ENCODE peak calls at places on chromosomes 13 and 19, in seven cellular contexts. W is neuronal stem cell, G is mesendoderm, J is H9, N is IMR-90, V is trophoblast cell, P is H1. R is an unnamed sample.

GRCh38 chr19:48444933-48445194 is 919 bp upstream of the GRWD1 start:
- DNase-seq in W (no peak), G (no peak), J (no peak), N (no peak), V (no peak), P (no peak), R (peak)

GRCh38 chr13:30305456-30305855 is 1.9 kb downstream of the KATNAL1 start:
- DNase-seq in W (no peak), G (no peak), J (no peak), N (no peak), V (no peak), P (no peak), R (no peak)

GRCh38 chr13:77579971-77580370 is 44.5 kb downstream of the SCEL start:
- DNase-seq in W (no peak), G (no peak), J (no peak), N (no peak), V (no peak), P (no peak), R (no peak)

GRCh38 chr13:95154441-95154886 is 146.8 kb downstream of the ABCC4 start:
- DNase-seq in W (no peak), G (no peak), J (no peak), N (no peak), V (no peak), P (no peak), R (no peak)

GRCh38 chr19:50496189-50497029 is 14.6 kb downstream of the JOSD2 start:
- DNase-seq in W (no peak), G (peak), J (peak), N (no peak), V (no peak), P (no peak), R (no peak)

GRCh38 chr13:44244288-44244687 is 129.3 kb upstream of the SERP2 start:
- DNase-seq in W (no peak), G (no peak), J (no peak), N (peak), V (peak), P (no peak), R (peak)

GRCh38 chr13:99542788-99543406 is 41.6 kb downstream of the TM9SF2 start:
- DNase-seq in W (no peak), G (no peak), J (no peak), N (no peak), V (no peak), P (no peak), R (no peak)

GRCh38 chr19:10408511-10409291 is 5.4 kb upstream of the CDC37 start:
- DNase-seq in W (no peak), G (no peak), J (no peak), N (no peak), V (no peak), P (no peak), R (no peak)

GRCh38 chr19:10107254-10107653 is 1.1 kb downstream of the PPAN start:
- DNase-seq in W (no peak), G (no peak), J (no peak), N (no peak), V (no peak), P (no peak), R (no peak)

GRCh38 chr13:21013682-21014038 is 47.7 kb downstream of the LATS2 start:
- DNase-seq in W (no peak), G (no peak), J (no peak), N (no peak), V (no peak), P (no peak), R (no peak)

GRCh38 chr13:50244913-50245574 is 229.8 kb downstream of the KCNRG start:
- DNase-seq in W (no peak), G (peak), J (no peak), N (peak), V (no peak), P (no peak), R (peak)

GRCh38 chr19:633068-633785 is at the start of gene POLRMT:
- DNase-seq in W (peak), G (peak), J (peak), N (peak), V (peak), P (peak), R (peak)

GRCh38 chr13:19685034-19685433 is 51.6 kb downstream of the MPHOSPH8 start:
- DNase-seq in W (no peak), G (no peak), J (no peak), N (no peak), V (no peak), P (no peak), R (no peak)

GRCh38 chr13:36675213-36675536 is 1.4 kb downstream of the SERTM1 start:
- DNase-seq in W (no peak), G (no peak), J (no peak), N (no peak), V (no peak), P (peak), R (no peak)
- H3K4ac ChIP-seq in W (no peak), G (no peak), J (no peak), N (no peak), V (no peak), P (no peak), R (no peak)

GRCh38 chr13:46582190-46582589 is 29.2 kb downstream of the LRCH1 start:
- DNase-seq in W (no peak), G (no peak), J (no peak), N (no peak), V (no peak), P (no peak), R (no peak)

GRCh38 chr13:46592410-46592809 is 39.4 kb downstream of the LRCH1 start:
- DNase-seq in W (no peak), G (no peak), J (no peak), N (no peak), V (peak), P (no peak), R (no peak)

GRCh38 chr13:46588019-46588418 is 35.0 kb downstream of the LRCH1 start:
- DNase-seq in W (no peak), G (no peak), J (no peak), N (no peak), V (no peak), P (no peak), R (no peak)

GRCh38 chr13:46586766-46587509 is 34.0 kb downstream of the LRCH1 start:
- DNase-seq in W (no peak), G (no peak), J (no peak), N (no peak), V (no peak), P (no peak), R (peak)
- H2AK5ac ChIP-seq in W (no peak), G (no peak), J (no peak), N (no peak), V (no peak), P (no peak), R (no peak)

GRCh38 chr13:113063091-113063491 is 42.5 kb upstream of the F7 start:
- DNase-seq in W (no peak), G (no peak), J (no peak), N (no peak), V (no peak), P (no peak), R (no peak)

GRCh38 chr13:113062691-113063090 is 42.9 kb upstream of the F7 start:
- DNase-seq in W (no peak), G (no peak), J (no peak), N (no peak), V (no peak), P (no peak), R (no peak)

GRCh38 chr13:113065406-113066141 is 40.0 kb upstream of the F7 start:
- DNase-seq in W (no peak), G (no peak), J (no peak), N (peak), V (no peak), P (no peak), R (no peak)

GRCh38 chr13:113064534-113065405 is 40.8 kb upstream of the F7 start:
- DNase-seq in W (no peak), G (peak), J (no peak), N (peak), V (no peak), P (no peak), R (peak)

DNA sequence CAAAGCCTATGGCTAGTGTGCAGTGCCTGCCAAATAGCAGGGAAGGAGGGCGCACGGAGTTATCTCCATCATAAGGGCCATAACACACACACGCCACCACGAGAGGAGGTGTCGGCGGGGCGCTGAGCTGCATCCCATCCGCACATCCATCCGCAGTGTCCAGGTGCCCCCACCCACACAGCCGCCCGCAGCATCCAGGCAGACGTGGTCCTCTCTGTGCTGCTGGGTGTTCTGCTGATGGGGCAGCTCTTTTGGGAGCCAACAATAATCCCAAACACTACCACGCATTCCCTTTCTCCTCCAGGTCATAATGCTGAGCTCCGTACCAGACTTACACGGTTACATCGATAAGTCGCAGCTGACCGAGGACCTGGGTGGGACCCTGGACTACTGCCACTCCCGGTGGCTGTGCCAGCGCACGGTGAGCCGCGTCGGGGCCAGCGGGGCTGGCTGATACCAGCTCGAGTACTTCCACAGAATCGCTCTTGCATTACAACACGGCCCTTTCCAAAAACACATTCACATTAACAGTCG is 41.5 kb upstream of the F7 start:
- DNase-seq in W (no peak), G (no peak), J (no peak), N (no peak), V (no peak), P (no peak), R (no peak)
- H3K4me2 ChIP-seq in W (no peak), G (no peak), J (no peak), N (no peak), V (no peak), P (no peak), R (no peak)

DNA sequence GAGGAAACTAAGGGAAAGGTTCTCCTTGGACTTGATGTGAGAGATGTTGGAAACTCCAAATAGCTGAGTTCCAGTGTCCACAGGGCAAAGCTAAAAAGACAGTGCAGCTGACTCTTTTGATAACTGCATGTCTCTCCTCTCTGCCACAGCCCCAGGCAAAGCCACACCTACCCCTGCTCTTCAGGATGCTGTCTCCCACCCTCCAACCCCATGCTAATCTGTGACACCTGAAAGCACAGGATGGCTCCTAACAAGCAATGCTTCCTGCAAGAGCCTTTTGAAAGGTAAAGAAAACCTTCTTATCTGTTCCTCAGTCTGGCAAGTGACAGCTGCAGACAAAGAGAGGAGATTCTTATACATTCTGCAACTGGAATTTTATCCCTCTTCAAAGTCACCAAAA is 14.5 kb downstream of the SLC46A3 start:
- DNase-seq in W (no peak), G (peak), J (no peak), N (no peak), V (no peak), P (no peak), R (no peak)
- H3K4ac ChIP-seq in W (no peak), G (no peak), J (no peak), N (no peak), V (no peak), P (no peak), R (no peak)

GRCh38 chr13:58018020-58018419 is 386.5 kb downstream of the PCDH17 start:
- DNase-seq in W (no peak), G (peak), J (no peak), N (no peak), V (peak), P (no peak), R (no peak)

GRCh38 chr13:58024103-58024502 is 392.6 kb downstream of the PCDH17 start:
- DNase-seq in W (no peak), G (no peak), J (no peak), N (no peak), V (no peak), P (no peak), R (no peak)

GRCh38 chr13:58018865-58019264 is 387.3 kb downstream of the PCDH17 start:
- DNase-seq in W (no peak), G (no peak), J (no peak), N (no peak), V (no peak), P (no peak), R (no peak)
- H2AK5ac ChIP-seq in W (no peak), G (no peak), J (no peak), N (no peak), V (no peak), P (no peak), R (no peak)

GRCh38 chr13:108313382-108313781 is 43.9 kb downstream of the TNFSF13B start:
- DNase-seq in W (no peak), G (no peak), J (no peak), N (no peak), V (no peak), P (no peak), R (no peak)
- H3K4me2 ChIP-seq in W (no peak), G (no peak), J (no peak), N (no peak), V (no peak), P (no peak), R (no peak)

DNA sequence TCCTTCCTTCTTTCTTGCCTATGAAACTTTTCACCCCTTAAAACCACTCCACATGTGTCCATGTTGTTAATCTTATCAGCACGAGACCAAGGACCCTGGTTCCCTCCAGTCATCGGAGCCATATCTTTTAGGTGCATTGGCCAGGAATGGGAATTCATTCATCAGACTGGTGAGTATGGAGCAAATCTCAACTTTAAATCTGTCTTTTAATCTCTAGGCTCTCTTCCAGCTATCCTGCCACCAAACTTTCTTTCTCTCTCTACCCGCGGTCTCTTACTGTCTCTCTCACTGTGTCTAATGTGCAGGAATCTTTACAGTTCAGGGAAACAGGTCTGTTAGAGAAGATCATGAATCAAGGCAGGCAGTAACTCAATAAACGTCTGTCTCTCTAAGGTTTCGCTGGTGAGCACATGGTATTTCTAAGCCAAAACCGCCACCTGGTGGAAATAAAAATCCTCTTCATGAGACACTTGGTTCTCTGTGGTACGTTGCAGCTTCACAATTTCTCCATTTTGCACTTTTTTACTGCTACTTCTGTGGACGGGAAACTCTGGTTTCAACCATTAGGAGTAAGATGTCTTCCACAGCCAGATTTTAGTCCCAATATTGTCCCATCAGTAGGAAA is 16.1 kb downstream of the LGALS16 start:
- DNase-seq in W (peak), G (peak), J (peak), N (peak), V (peak), P (peak), R (peak)
- H3K4ac ChIP-seq in W (no peak), G (no peak), J (no peak), N (no peak), V (no peak), P (no peak), R (no peak)

GRCh38 chr19:58129284-58129683 is 21.3 kb downstream of the ZNF329 start:
- DNase-seq in W (no peak), G (no peak), J (no peak), N (no peak), V (no peak), P (no peak), R (no peak)

GRCh38 chr19:58123354-58123753 is 25.3 kb upstream of the ZSCAN18 start:
- DNase-seq in W (no peak), G (peak), J (no peak), N (no peak), V (no peak), P (no peak), R (no peak)

GRCh38 chr19:58128041-58128685 is 22.4 kb downstream of the ZNF329 start:
- DNase-seq in W (no peak), G (peak), J (no peak), N (no peak), V (no peak), P (no peak), R (no peak)
- H2AK5ac ChIP-seq in W (no peak), G (no peak), J (no peak), N (no peak), V (no peak), P (no peak), R (no peak)

DNA sequence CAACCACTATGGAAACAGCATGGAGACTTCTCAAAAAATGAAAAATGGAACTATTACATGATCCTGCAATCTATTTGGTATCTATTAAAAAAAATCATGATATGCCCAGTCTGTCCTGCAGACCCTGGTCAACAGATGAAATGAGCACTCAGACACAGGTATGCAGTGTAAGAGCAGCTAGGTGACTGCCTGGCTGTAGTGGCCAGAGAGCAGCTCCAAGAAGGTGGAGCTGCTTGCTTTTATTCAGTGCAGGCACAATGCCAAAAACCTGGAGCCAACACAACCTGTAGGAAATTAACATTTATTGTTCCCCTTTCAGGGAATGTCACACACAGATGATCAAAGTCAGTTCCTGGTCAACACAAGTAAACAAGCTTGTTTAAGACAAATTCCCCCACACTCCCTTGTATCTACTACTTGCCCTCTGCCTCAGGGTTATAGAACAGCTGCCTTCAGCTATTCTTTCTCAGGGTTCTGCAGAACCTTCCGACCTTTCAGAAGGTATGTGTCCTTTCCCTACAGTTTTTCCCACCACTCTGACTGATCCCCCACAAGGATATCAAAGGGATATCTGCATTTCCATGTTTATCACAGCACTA is 933.7 kb upstream of the SLITRK5 start:
- DNase-seq in W (no peak), G (peak), J (no peak), N (no peak), V (no peak), P (no peak), R (no peak)
- H3K4me2 ChIP-seq in W (no peak), G (no peak), J (no peak), N (no peak), V (no peak), P (no peak), R (no peak)

DNA sequence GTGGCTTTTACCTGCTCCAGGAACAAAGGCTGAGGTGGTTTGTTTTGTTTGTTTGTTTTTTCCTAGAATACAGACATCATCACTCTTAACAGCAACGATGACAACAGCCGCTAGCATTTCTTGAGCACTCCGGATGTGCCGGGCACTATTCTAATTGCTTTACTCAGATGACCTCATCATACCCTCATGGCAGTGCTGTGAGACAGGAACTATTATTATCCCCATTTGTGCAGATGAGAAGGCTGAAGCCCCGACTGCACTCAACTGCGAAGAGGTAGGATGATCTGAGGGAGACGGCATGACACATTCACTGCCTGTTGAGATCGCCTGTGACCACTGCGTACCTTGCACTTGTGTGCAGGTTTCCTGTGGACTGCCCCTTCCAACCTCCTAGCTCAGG is 66.5 kb downstream of the CCDC70 start:
- DNase-seq in W (no peak), G (no peak), J (no peak), N (no peak), V (peak), P (no peak), R (no peak)
- H3K4ac ChIP-seq in W (no peak), G (no peak), J (no peak), N (no peak), V (no peak), P (no peak), R (no peak)